ENCODE peak calls at places on chromosomes 6 and 20, in five cellular contexts. One of them, this sample, is unnamed.

GRCh38 chr6:11011787-11012234 is 32.3 kb downstream of the ELOVL2 start:
- DNase-seq in left lung: no peak
- DNase-seq in RCC 7860: peak
- DNase-seq in cardiac muscle cell: peak
- DNase-seq in anterior cingulate cortex: no peak
- DNase-seq in this sample: no peak

GRCh38 chr6:133241901-133242760 is 974 bp downstream of the EYA4 start:
- DNase-seq in left lung: peak
- DNase-seq in RCC 7860: no peak
- DNase-seq in cardiac muscle cell: peak
- DNase-seq in anterior cingulate cortex: no peak
- DNase-seq in this sample: no peak

GRCh38 chr6:106477790-106478189 is 117.3 kb downstream of the CRYBG1 start:
- DNase-seq in left lung: no peak
- DNase-seq in RCC 7860: no peak
- DNase-seq in cardiac muscle cell: no peak
- DNase-seq in anterior cingulate cortex: no peak
- DNase-seq in this sample: peak

GRCh38 chr6:115539531-115539930 is 521.2 kb downstream of the FRK start:
- DNase-seq in left lung: no peak
- DNase-seq in RCC 7860: no peak
- DNase-seq in cardiac muscle cell: no peak
- DNase-seq in anterior cingulate cortex: no peak
- DNase-seq in this sample: no peak

GRCh38 chr20:12093062-12093796 is 175.5 kb downstream of the BTBD3 start:
- DNase-seq in left lung: no peak
- DNase-seq in RCC 7860: no peak
- DNase-seq in cardiac muscle cell: no peak
- DNase-seq in anterior cingulate cortex: no peak
- DNase-seq in this sample: no peak

GRCh38 chr6:14861491-14861943 is 384.4 kb upstream of the JARID2 start:
- DNase-seq in left lung: no peak
- DNase-seq in RCC 7860: no peak
- DNase-seq in cardiac muscle cell: no peak
- DNase-seq in anterior cingulate cortex: no peak
- DNase-seq in this sample: no peak

GRCh38 chr20:62193079-62194025 is 10.5 kb downstream of the MTG2 start:
- DNase-seq in left lung: peak
- DNase-seq in RCC 7860: no peak
- DNase-seq in cardiac muscle cell: no peak
- DNase-seq in anterior cingulate cortex: no peak
- DNase-seq in this sample: no peak

GRCh38 chr6:109236140-109237081 is 141.1 kb downstream of the CEP57L1 start:
- DNase-seq in left lung: peak
- DNase-seq in RCC 7860: no peak
- DNase-seq in cardiac muscle cell: peak
- DNase-seq in anterior cingulate cortex: no peak
- DNase-seq in this sample: no peak

GRCh38 chr6:113857565-113858066 is 471 bp downstream of the MARCKS start:
- DNase-seq in left lung: peak
- DNase-seq in RCC 7860: no peak
- DNase-seq in cardiac muscle cell: peak
- DNase-seq in anterior cingulate cortex: peak
- DNase-seq in this sample: no peak

GRCh38 chr20:40628877-40629276 is 60.2 kb downstream of the MAFB start:
- DNase-seq in left lung: no peak
- DNase-seq in RCC 7860: no peak
- DNase-seq in cardiac muscle cell: no peak
- DNase-seq in anterior cingulate cortex: no peak
- DNase-seq in this sample: no peak

GRCh38 chr6:31525932-31526591 is 2.7 kb upstream of the MCCD1 start:
- DNase-seq in left lung: no peak
- DNase-seq in RCC 7860: no peak
- DNase-seq in cardiac muscle cell: no peak
- DNase-seq in anterior cingulate cortex: no peak
- DNase-seq in this sample: no peak

GRCh38 chr6:80967618-80968017 is 784.9 kb downstream of the TENT5A start:
- DNase-seq in left lung: no peak
- DNase-seq in RCC 7860: no peak
- DNase-seq in cardiac muscle cell: no peak
- DNase-seq in anterior cingulate cortex: no peak
- DNase-seq in this sample: no peak

GRCh38 chr6:6287415-6287814 is 33.0 kb downstream of the F13A1 start:
- DNase-seq in left lung: no peak
- DNase-seq in RCC 7860: no peak
- DNase-seq in cardiac muscle cell: no peak
- DNase-seq in anterior cingulate cortex: no peak
- DNase-seq in this sample: no peak

GRCh38 chr6:43800746-43801488 is 30.9 kb downstream of the VEGFA start:
- DNase-seq in left lung: no peak
- DNase-seq in RCC 7860: no peak
- DNase-seq in cardiac muscle cell: no peak
- DNase-seq in anterior cingulate cortex: no peak
- DNase-seq in this sample: no peak

GRCh38 chr6:166192557-166192956 is 24.9 kb upstream of the TBXT start:
- DNase-seq in left lung: no peak
- DNase-seq in RCC 7860: no peak
- DNase-seq in cardiac muscle cell: no peak
- DNase-seq in anterior cingulate cortex: no peak
- DNase-seq in this sample: no peak

GRCh38 chr20:62595491-62595890 is 46.8 kb upstream of the SLCO4A1 start:
- DNase-seq in left lung: peak
- DNase-seq in RCC 7860: no peak
- DNase-seq in cardiac muscle cell: no peak
- DNase-seq in anterior cingulate cortex: no peak
- DNase-seq in this sample: no peak

GRCh38 chr6:30326446-30327231 is at the start of gene TRIM39:
- DNase-seq in left lung: peak
- DNase-seq in RCC 7860: peak
- DNase-seq in cardiac muscle cell: peak
- DNase-seq in anterior cingulate cortex: peak
- DNase-seq in this sample: peak

GRCh38 chr20:6855074-6855473 is 87.6 kb downstream of the BMP2 start:
- DNase-seq in left lung: no peak
- DNase-seq in RCC 7860: no peak
- DNase-seq in cardiac muscle cell: no peak
- DNase-seq in anterior cingulate cortex: no peak
- DNase-seq in this sample: no peak

GRCh38 chr20:63934271-63935068 is 21.7 kb downstream of the UCKL1 start:
- DNase-seq in left lung: no peak
- DNase-seq in RCC 7860: no peak
- DNase-seq in cardiac muscle cell: peak
- DNase-seq in anterior cingulate cortex: no peak
- DNase-seq in this sample: no peak

GRCh38 chr6:25369450-25370086 is 90.4 kb downstream of the CARMIL1 start:
- DNase-seq in left lung: no peak
- DNase-seq in RCC 7860: no peak
- DNase-seq in cardiac muscle cell: no peak
- DNase-seq in anterior cingulate cortex: no peak
- DNase-seq in this sample: peak

GRCh38 chr20:3209946-3210317 is 634 bp downstream of the ITPA start:
- DNase-seq in left lung: no peak
- DNase-seq in RCC 7860: no peak
- DNase-seq in cardiac muscle cell: no peak
- DNase-seq in anterior cingulate cortex: no peak
- DNase-seq in this sample: no peak

GRCh38 chr6:151452750-151453427 is 963 bp upstream of the RMND1 start:
- DNase-seq in left lung: no peak
- DNase-seq in RCC 7860: no peak
- DNase-seq in cardiac muscle cell: peak
- DNase-seq in anterior cingulate cortex: no peak
- DNase-seq in this sample: no peak

GRCh38 chr20:53298900-53299299 is 294.7 kb downstream of the ZNF217 start:
- DNase-seq in left lung: no peak
- DNase-seq in RCC 7860: no peak
- DNase-seq in cardiac muscle cell: no peak
- DNase-seq in anterior cingulate cortex: no peak
- DNase-seq in this sample: peak

GRCh38 chr6:5942591-5942990 is 64.1 kb downstream of the NRN1 start:
- DNase-seq in left lung: no peak
- DNase-seq in RCC 7860: no peak
- DNase-seq in cardiac muscle cell: no peak
- DNase-seq in anterior cingulate cortex: no peak
- DNase-seq in this sample: no peak

GRCh38 chr6:52547647-52548352 is 29.1 kb downstream of the TRAM2 start:
- DNase-seq in left lung: no peak
- DNase-seq in RCC 7860: no peak
- DNase-seq in cardiac muscle cell: no peak
- DNase-seq in anterior cingulate cortex: no peak
- DNase-seq in this sample: no peak

GRCh38 chr20:63124782-63125580 is 91.0 kb downstream of the YTHDF1 start:
- DNase-seq in left lung: no peak
- DNase-seq in RCC 7860: no peak
- DNase-seq in cardiac muscle cell: no peak
- DNase-seq in anterior cingulate cortex: no peak
- DNase-seq in this sample: no peak

GRCh38 chr20:46182801-46183200 is 64.7 kb downstream of the CD40 start:
- DNase-seq in left lung: no peak
- DNase-seq in RCC 7860: no peak
- DNase-seq in cardiac muscle cell: no peak
- DNase-seq in anterior cingulate cortex: no peak
- DNase-seq in this sample: no peak

GRCh38 chr20:32252189-32252588 is 25.3 kb upstream of the KIF3B start:
- DNase-seq in left lung: no peak
- DNase-seq in RCC 7860: no peak
- DNase-seq in cardiac muscle cell: no peak
- DNase-seq in anterior cingulate cortex: no peak
- DNase-seq in this sample: no peak

GRCh38 chr6:38272222-38272621 is 367.5 kb downstream of the BTBD9 start:
- DNase-seq in left lung: no peak
- DNase-seq in RCC 7860: no peak
- DNase-seq in cardiac muscle cell: no peak
- DNase-seq in anterior cingulate cortex: no peak
- DNase-seq in this sample: no peak

GRCh38 chr20:22106308-22106938 is 401.0 kb downstream of the PAX1 start:
- DNase-seq in left lung: no peak
- DNase-seq in RCC 7860: peak
- DNase-seq in cardiac muscle cell: peak
- DNase-seq in anterior cingulate cortex: no peak
- DNase-seq in this sample: no peak